ENCODE peak calls at places on chromosome 20, in four cellular contexts. One of them, this sample, is unnamed. For H3K27me3 and H3K36me3, the result is how much of the 10 kb centered on the place peaks cover.

GRCh38 chr20:42963796-42964195 is 225.9 kb downstream of the PTPRT start:
- DNase-seq in left ventricle myocardium inferior: no peak
- DNase-seq in transverse colon: no peak
- DNase-seq in BE2C: no peak
- DNase-seq in this sample: peak

GRCh38 chr20:4637081-4637797 is 84.5 kb upstream of the PRND start:
- DNase-seq in left ventricle myocardium inferior: no peak
- DNase-seq in transverse colon: no peak
- DNase-seq in BE2C: no peak
- DNase-seq in this sample: peak

GRCh38 chr20:61804896-61805295 is 260.8 kb downstream of the TAF4 start:
- DNase-seq in left ventricle myocardium inferior: peak
- DNase-seq in transverse colon: no peak
- DNase-seq in BE2C: no peak
- DNase-seq in this sample: peak

GRCh38 chr20:37394543-37395410 is 48.8 kb downstream of the SRC start:
- DNase-seq in left ventricle myocardium inferior: no peak
- DNase-seq in transverse colon: no peak
- DNase-seq in BE2C: peak
- DNase-seq in this sample: peak

GRCh38 chr20:13262701-13263335 is 41.7 kb downstream of the ISM1 start:
- DNase-seq in left ventricle myocardium inferior: no peak
- DNase-seq in transverse colon: no peak
- DNase-seq in BE2C: no peak
- DNase-seq in this sample: no peak

GRCh38 chr20:60091284-60091683 is 133.1 kb downstream of the CDH26 start:
- DNase-seq in left ventricle myocardium inferior: no peak
- DNase-seq in transverse colon: no peak
- DNase-seq in BE2C: no peak
- DNase-seq in this sample: no peak

GRCh38 chr20:4905612-4906011 is 95.7 kb downstream of the SLC23A2 start:
- DNase-seq in left ventricle myocardium inferior: no peak
- DNase-seq in transverse colon: no peak
- DNase-seq in BE2C: no peak
- DNase-seq in this sample: no peak

GRCh38 chr20:52889225-52889624 is 82.9 kb upstream of the TSHZ2 start:
- DNase-seq in left ventricle myocardium inferior: no peak
- DNase-seq in transverse colon: no peak
- DNase-seq in BE2C: no peak
- DNase-seq in this sample: no peak

GRCh38 chr20:7294816-7295360 is 527.4 kb downstream of the BMP2 start:
- DNase-seq in left ventricle myocardium inferior: no peak
- DNase-seq in transverse colon: no peak
- DNase-seq in BE2C: no peak
- DNase-seq in this sample: no peak

GRCh38 chr20:10651227-10651990 is 22.4 kb downstream of the JAG1 start:
- DNase-seq in left ventricle myocardium inferior: no peak
- DNase-seq in transverse colon: no peak
- DNase-seq in BE2C: peak
- DNase-seq in this sample: no peak

GRCh38 chr20:19658137-19658536 is 99.9 kb upstream of the RIN2 start:
- DNase-seq in left ventricle myocardium inferior: no peak
- DNase-seq in transverse colon: peak
- DNase-seq in BE2C: no peak
- DNase-seq in this sample: no peak

GRCh38 chr20:64253443-64253842 is 2.1 kb upstream of the PCMTD2 start:
- DNase-seq in left ventricle myocardium inferior: no peak
- DNase-seq in transverse colon: no peak
- DNase-seq in BE2C: no peak
- DNase-seq in this sample: no peak

GRCh38 chr20:61896058-61896961 is 169.4 kb downstream of the TAF4 start:
- DNase-seq in left ventricle myocardium inferior: peak
- DNase-seq in transverse colon: peak
- DNase-seq in BE2C: peak
- DNase-seq in this sample: peak

GRCh38 chr20:41133709-41134361 is 3.5 kb upstream of the PLCG1 start:
- DNase-seq in left ventricle myocardium inferior: no peak
- DNase-seq in transverse colon: peak
- DNase-seq in BE2C: no peak
- DNase-seq in this sample: no peak

GRCh38 chr20:32737371-32738223 is 5.7 kb downstream of the COMMD7 start:
- DNase-seq in left ventricle myocardium inferior: no peak
- DNase-seq in transverse colon: no peak
- DNase-seq in BE2C: no peak
- DNase-seq in this sample: no peak

GRCh38 chr20:38806855-38807655 is 1.6 kb downstream of the PPP1R16B start:
- DNase-seq in left ventricle myocardium inferior: no peak
- DNase-seq in transverse colon: peak
- DNase-seq in BE2C: peak
- DNase-seq in this sample: peak

GRCh38 chr20:38805958-38806854 is 709 bp downstream of the PPP1R16B start:
- DNase-seq in left ventricle myocardium inferior: peak
- DNase-seq in transverse colon: peak
- DNase-seq in BE2C: peak
- DNase-seq in this sample: peak

GRCh38 chr20:38804243-38804642 is 1.3 kb upstream of the PPP1R16B start:
- DNase-seq in left ventricle myocardium inferior: no peak
- DNase-seq in transverse colon: no peak
- DNase-seq in BE2C: no peak
- DNase-seq in this sample: no peak

GRCh38 chr20:38805502-38805957 is at the start of gene PPP1R16B:
- DNase-seq in left ventricle myocardium inferior: peak
- DNase-seq in transverse colon: peak
- DNase-seq in BE2C: peak
- DNase-seq in this sample: peak

GRCh38 chr20:38804682-38805501 is 605 bp upstream of the PPP1R16B start:
- DNase-seq in left ventricle myocardium inferior: no peak
- DNase-seq in transverse colon: peak
- DNase-seq in BE2C: no peak
- DNase-seq in this sample: peak
- H3K4me3 ChIP-seq in left ventricle myocardium inferior: peak
- H3K4me3 ChIP-seq in transverse colon: no peak
- H3K4me3 ChIP-seq in BE2C: peak
- H3K4me3 ChIP-seq in this sample: peak

GRCh38 chr20:45863543-45864470 is 6.4 kb downstream of the ZSWIM3 start:
- DNase-seq in left ventricle myocardium inferior: no peak
- DNase-seq in transverse colon: no peak
- DNase-seq in BE2C: no peak
- DNase-seq in this sample: no peak
- H3K27me3 ChIP-seq in left ventricle myocardium inferior: under half
- H3K27me3 ChIP-seq in transverse colon: under half
- H3K27me3 ChIP-seq in BE2C: under half
- H3K27me3 ChIP-seq in this sample: under half

DNA sequence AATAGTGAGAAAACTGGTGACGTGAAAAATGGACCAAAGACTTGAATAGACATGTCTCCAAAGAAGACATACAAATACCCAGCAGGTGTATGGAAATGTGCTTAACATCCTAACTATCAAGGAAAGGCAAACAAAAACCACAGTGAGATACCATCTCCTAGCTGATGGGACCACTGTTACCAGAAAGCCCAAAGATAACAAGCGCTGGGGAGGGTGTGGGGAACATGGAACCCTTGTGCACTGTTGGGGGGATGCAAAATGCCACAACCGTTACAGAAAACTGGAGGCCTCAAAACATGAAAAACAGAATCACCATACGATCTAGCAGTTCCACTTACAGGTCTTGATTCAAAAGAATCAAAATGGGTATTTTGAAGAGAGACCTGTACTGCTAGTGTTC is 19.8 kb upstream of the RBM38 start:
- DNase-seq in left ventricle myocardium inferior: no peak
- DNase-seq in transverse colon: no peak
- DNase-seq in BE2C: no peak
- DNase-seq in this sample: no peak
- H3K36me3 ChIP-seq in left ventricle myocardium inferior: half or more
- H3K36me3 ChIP-seq in transverse colon: half or more
- H3K36me3 ChIP-seq in BE2C: half or more
- H3K36me3 ChIP-seq in this sample: under half

GRCh38 chr20:55615818-55616217 is 389.5 kb downstream of the CBLN4 start:
- DNase-seq in left ventricle myocardium inferior: no peak
- DNase-seq in transverse colon: no peak
- DNase-seq in BE2C: no peak
- DNase-seq in this sample: no peak

DNA sequence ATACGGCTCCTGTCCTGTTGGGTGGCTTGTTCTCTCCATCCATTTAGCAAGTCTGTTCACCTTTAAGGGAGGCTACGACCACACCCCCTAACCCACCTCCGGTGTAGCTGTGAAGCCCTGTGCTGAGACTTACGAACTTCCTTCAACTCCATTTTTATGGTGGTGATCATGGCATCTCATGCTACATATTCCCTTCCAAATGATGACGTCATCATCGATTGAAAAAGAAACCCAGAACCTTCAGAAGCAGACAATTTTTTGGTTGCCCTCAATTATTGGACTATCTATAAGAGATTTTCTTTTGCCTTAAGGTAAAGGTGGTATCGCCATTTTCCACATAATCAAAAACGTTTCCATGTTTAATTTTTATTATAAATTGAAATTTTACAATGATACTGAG is 389.0 kb downstream of the CBLN4 start:
- DNase-seq in left ventricle myocardium inferior: no peak
- DNase-seq in transverse colon: no peak
- DNase-seq in BE2C: no peak
- DNase-seq in this sample: no peak
- H3K4me3 ChIP-seq in left ventricle myocardium inferior: no peak
- H3K4me3 ChIP-seq in transverse colon: no peak
- H3K4me3 ChIP-seq in BE2C: no peak
- H3K4me3 ChIP-seq in this sample: no peak

DNA sequence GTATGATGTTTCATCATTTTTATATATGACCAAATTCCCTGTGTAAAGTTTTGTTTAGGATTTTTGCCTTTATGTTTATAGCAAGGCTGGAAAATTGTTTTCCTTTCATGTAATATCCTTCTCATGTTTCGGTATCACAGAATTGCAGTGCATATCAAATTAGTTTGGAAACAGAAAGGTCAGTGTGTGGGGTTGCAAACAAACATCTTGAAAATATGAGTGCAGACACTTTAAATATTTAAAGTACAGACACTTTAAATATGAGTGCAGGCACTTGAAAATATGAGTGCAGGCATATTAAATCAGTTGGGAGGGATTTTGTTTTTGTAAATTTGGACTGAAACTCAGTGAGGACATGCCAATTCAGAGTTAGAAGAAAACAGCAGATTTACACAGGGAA is 6.5 kb downstream of the SLPI start:
- DNase-seq in left ventricle myocardium inferior: no peak
- DNase-seq in transverse colon: no peak
- DNase-seq in BE2C: no peak
- DNase-seq in this sample: no peak
- H3K27me3 ChIP-seq in left ventricle myocardium inferior: half or more
- H3K27me3 ChIP-seq in transverse colon: under half
- H3K27me3 ChIP-seq in BE2C: half or more
- H3K27me3 ChIP-seq in this sample: under half

DNA sequence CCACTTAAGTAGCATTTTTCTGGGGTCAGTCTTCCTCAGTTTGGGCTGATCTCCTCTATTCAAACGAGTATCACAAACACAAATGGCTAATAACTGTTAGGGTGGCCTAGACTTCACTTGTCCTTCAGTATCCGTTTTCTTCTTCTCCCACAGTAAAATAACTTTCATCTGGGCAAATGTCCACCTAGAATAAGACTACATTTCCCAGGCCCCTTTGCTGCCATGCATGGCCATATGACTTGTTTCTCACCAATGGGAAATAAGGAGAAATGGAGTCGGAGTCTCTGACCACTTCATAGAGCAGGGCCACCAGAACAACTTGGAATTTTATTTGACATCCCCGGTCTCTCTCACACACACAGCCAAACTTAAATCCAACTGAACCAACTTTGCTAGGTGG is 51.4 kb downstream of the SULF2 start:
- DNase-seq in left ventricle myocardium inferior: no peak
- DNase-seq in transverse colon: no peak
- DNase-seq in BE2C: no peak
- DNase-seq in this sample: no peak
- H3K36me3 ChIP-seq in left ventricle myocardium inferior: under half
- H3K36me3 ChIP-seq in transverse colon: under half
- H3K36me3 ChIP-seq in BE2C: under half
- H3K36me3 ChIP-seq in this sample: under half

DNA sequence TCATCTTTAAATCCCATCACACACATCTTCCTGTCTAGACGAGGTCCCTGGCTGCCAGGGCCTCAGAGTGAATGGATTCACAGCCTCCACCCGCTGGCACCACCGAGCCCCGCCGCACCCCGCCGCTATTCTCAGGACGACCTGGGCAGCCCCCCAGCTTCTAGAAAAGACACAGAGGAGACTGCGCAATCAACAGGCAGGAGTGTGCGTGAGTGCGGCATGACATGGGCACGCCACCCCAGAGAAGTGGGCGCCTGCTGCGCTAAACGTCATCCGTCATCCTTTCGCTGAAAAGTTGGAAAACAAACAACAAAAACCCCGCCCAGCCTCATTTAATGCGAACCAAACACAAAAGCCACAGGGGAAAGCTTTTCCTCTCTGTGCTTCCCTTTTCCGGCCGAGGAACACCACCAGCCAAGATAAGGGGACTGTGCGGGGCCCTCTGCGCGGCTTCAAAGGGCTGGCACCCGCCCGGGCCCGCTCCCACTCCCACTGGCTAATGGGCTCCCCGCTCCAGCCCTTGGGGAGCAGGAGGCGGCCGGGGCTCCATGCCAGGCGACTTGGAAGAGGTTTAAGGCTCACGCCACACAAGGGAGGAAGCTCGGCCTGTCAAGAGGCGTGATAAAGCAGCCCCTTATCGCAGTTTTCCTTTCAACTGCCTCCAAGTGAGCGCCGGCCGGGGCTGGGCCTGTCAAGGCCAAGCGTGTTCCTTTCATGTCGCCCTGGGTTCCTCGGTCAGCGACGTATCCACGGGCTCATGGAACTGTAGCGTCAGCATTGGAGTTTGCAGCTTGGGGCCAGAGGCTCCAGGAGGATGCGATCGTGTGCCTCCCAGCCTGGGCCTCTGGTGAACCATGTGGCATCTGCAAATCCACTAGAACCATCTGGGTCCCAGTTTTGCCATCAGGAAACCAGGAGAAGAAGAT is 50.1 kb downstream of the NFATC2 start:
- DNase-seq in left ventricle myocardium inferior: peak
- DNase-seq in transverse colon: no peak
- DNase-seq in BE2C: no peak
- DNase-seq in this sample: peak
- H3K4me3 ChIP-seq in left ventricle myocardium inferior: peak
- H3K4me3 ChIP-seq in transverse colon: no peak
- H3K4me3 ChIP-seq in BE2C: no peak
- H3K4me3 ChIP-seq in this sample: no peak

DNA sequence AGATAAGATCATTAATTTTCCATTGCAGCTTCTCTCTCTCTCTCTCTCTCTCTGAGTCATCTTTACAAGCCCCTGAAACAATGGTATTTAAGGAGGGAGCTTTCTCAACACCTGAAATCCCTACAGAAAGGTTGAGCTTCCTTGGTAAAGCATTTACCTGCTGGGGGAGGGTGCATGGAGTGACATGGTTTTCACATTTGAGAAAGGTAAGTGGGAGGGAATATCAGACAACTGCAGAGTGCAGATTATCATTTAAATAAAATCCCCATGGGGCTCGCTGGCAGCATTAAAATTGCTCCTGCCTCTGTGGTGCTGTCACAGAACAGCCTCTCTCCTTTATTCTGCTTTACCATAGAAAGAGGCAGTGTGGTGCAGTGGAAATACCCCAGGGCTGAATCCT is 10.3 kb upstream of the PDYN start:
- DNase-seq in left ventricle myocardium inferior: no peak
- DNase-seq in transverse colon: no peak
- DNase-seq in BE2C: no peak
- DNase-seq in this sample: no peak
- H3K27me3 ChIP-seq in left ventricle myocardium inferior: half or more
- H3K27me3 ChIP-seq in transverse colon: under half
- H3K27me3 ChIP-seq in BE2C: under half
- H3K27me3 ChIP-seq in this sample: under half